ENCODE peak calls at places on chromosome 4, in seven cellular contexts. One of them, this sample, is unnamed.
A peak's percentile ranks its signal among the peaks of the same experiment; 100 is the strongest.

GRCh38 chr4:108396900-108397299 is 223.5 kb upstream of the RPL34 start:
- DNase-seq in lung: no peak
- DNase-seq in thyroid gland: no peak
- DNase-seq in mammary epithelial cell: no peak
- DNase-seq in AG04450: no peak
- DNase-seq in uterus: no peak
- DNase-seq in endothelial cell of umbilical vein: no peak
- DNase-seq in this sample: no peak

GRCh38 chr4:138090145-138090917 is 151.8 kb downstream of the SLC7A11 start:
- DNase-seq in lung: peak; percentile 63
- DNase-seq in endothelial cell of umbilical vein: peak; percentile 90
- DNase-seq in uterus: peak; percentile 59
- DNase-seq in mammary epithelial cell: peak; percentile 75
- DNase-seq in thyroid gland: peak; percentile 60
- DNase-seq in AG04450: peak; percentile 72
- DNase-seq in this sample: peak; percentile 87

GRCh38 chr4:114598191-114599121 is at the start of gene UGT8:
- DNase-seq in thyroid gland: peak; percentile 79
- DNase-seq in lung: peak; percentile 72
- DNase-seq in uterus: no peak
- DNase-seq in mammary epithelial cell: peak; percentile 32
- DNase-seq in AG04450: no peak
- DNase-seq in endothelial cell of umbilical vein: peak; percentile 11
- DNase-seq in this sample: no peak

GRCh38 chr4:177356191-177356590 is 46.5 kb downstream of the NEIL3 start:
- DNase-seq in lung: no peak
- DNase-seq in thyroid gland: no peak
- DNase-seq in endothelial cell of umbilical vein: no peak
- DNase-seq in uterus: no peak
- DNase-seq in mammary epithelial cell: no peak
- DNase-seq in AG04450: no peak
- DNase-seq in this sample: no peak

GRCh38 chr4:5027366-5027765 is 8.1 kb upstream of the CYTL1 start:
- DNase-seq in lung: no peak
- DNase-seq in mammary epithelial cell: no peak
- DNase-seq in AG04450: no peak
- DNase-seq in thyroid gland: no peak
- DNase-seq in uterus: no peak
- DNase-seq in endothelial cell of umbilical vein: no peak
- DNase-seq in this sample: no peak

GRCh38 chr4:39037491-39037825 is 5.2 kb upstream of the TMEM156 start:
- DNase-seq in thyroid gland: no peak
- DNase-seq in lung: no peak
- DNase-seq in uterus: no peak
- DNase-seq in AG04450: no peak
- DNase-seq in mammary epithelial cell: peak; percentile 84
- DNase-seq in endothelial cell of umbilical vein: peak; percentile 59
- DNase-seq in this sample: peak; percentile 63

GRCh38 chr4:119825696-119826095 is 197.1 kb upstream of the PDE5A start:
- DNase-seq in AG04450: no peak
- DNase-seq in lung: no peak
- DNase-seq in endothelial cell of umbilical vein: no peak
- DNase-seq in thyroid gland: no peak
- DNase-seq in mammary epithelial cell: peak; percentile 1
- DNase-seq in uterus: no peak
- DNase-seq in this sample: peak; percentile 28

GRCh38 chr4:176902710-176903323 is 110.1 kb upstream of the VEGFC start:
- DNase-seq in lung: no peak
- DNase-seq in endothelial cell of umbilical vein: peak; percentile 57
- DNase-seq in mammary epithelial cell: peak; percentile 90
- DNase-seq in uterus: no peak
- DNase-seq in thyroid gland: no peak
- DNase-seq in AG04450: peak; percentile 62
- DNase-seq in this sample: peak; percentile 78

GRCh38 chr4:67873116-67873515 is 10.7 kb downstream of the TMPRSS11D start:
- DNase-seq in thyroid gland: no peak
- DNase-seq in AG04450: no peak
- DNase-seq in lung: no peak
- DNase-seq in uterus: no peak
- DNase-seq in endothelial cell of umbilical vein: no peak
- DNase-seq in mammary epithelial cell: no peak
- DNase-seq in this sample: no peak

GRCh38 chr4:38210396-38211114 is 250.4 kb downstream of the PTTG2 start:
- DNase-seq in mammary epithelial cell: no peak
- DNase-seq in endothelial cell of umbilical vein: peak; percentile 56
- DNase-seq in uterus: no peak
- DNase-seq in lung: no peak
- DNase-seq in thyroid gland: peak; percentile 84
- DNase-seq in AG04450: no peak
- DNase-seq in this sample: peak; percentile 21

GRCh38 chr4:125338814-125339213 is 24.1 kb downstream of the FAT4 start:
- DNase-seq in mammary epithelial cell: no peak
- DNase-seq in AG04450: no peak
- DNase-seq in endothelial cell of umbilical vein: peak; percentile 37
- DNase-seq in uterus: no peak
- DNase-seq in thyroid gland: no peak
- DNase-seq in lung: no peak
- DNase-seq in this sample: no peak

GRCh38 chr4:138217567-138217966 is 24.6 kb downstream of the SLC7A11 start:
- DNase-seq in mammary epithelial cell: no peak
- DNase-seq in uterus: no peak
- DNase-seq in lung: no peak
- DNase-seq in endothelial cell of umbilical vein: no peak
- DNase-seq in AG04450: no peak
- DNase-seq in thyroid gland: no peak
- DNase-seq in this sample: no peak

GRCh38 chr4:186134254-186134653 is 29.8 kb downstream of the FAM149A start:
- DNase-seq in mammary epithelial cell: no peak
- DNase-seq in lung: no peak
- DNase-seq in AG04450: no peak
- DNase-seq in thyroid gland: no peak
- DNase-seq in endothelial cell of umbilical vein: no peak
- DNase-seq in uterus: no peak
- DNase-seq in this sample: no peak

GRCh38 chr4:17336524-17336941 is 175.4 kb downstream of the QDPR start:
- DNase-seq in lung: no peak
- DNase-seq in uterus: peak; percentile 56
- DNase-seq in thyroid gland: peak; percentile 42
- DNase-seq in mammary epithelial cell: peak; percentile 14
- DNase-seq in endothelial cell of umbilical vein: peak; percentile 97
- DNase-seq in AG04450: no peak
- DNase-seq in this sample: no peak

GRCh38 chr4:28886934-28887333 is 1833.2 kb upstream of the PCDH7 start:
- DNase-seq in endothelial cell of umbilical vein: no peak
- DNase-seq in thyroid gland: no peak
- DNase-seq in AG04450: no peak
- DNase-seq in lung: no peak
- DNase-seq in mammary epithelial cell: peak; percentile 12
- DNase-seq in uterus: no peak
- DNase-seq in this sample: no peak

GRCh38 chr4:76634239-76634638 is 199.2 kb downstream of the SHROOM3 start:
- DNase-seq in mammary epithelial cell: peak; percentile 56
- DNase-seq in uterus: no peak
- DNase-seq in thyroid gland: no peak
- DNase-seq in AG04450: peak; percentile 16
- DNase-seq in endothelial cell of umbilical vein: peak; percentile 37
- DNase-seq in lung: no peak
- DNase-seq in this sample: peak; percentile 53

GRCh38 chr4:80334568-80334967 is 962 bp upstream of the CFAP299 start:
- DNase-seq in uterus: no peak
- DNase-seq in endothelial cell of umbilical vein: no peak
- DNase-seq in AG04450: no peak
- DNase-seq in lung: no peak
- DNase-seq in mammary epithelial cell: no peak
- DNase-seq in thyroid gland: no peak
- DNase-seq in this sample: no peak

GRCh38 chr4:101471201-101471600 is 123.9 kb upstream of the PPP3CA start:
- DNase-seq in thyroid gland: no peak
- DNase-seq in AG04450: no peak
- DNase-seq in uterus: no peak
- DNase-seq in endothelial cell of umbilical vein: no peak
- DNase-seq in lung: no peak
- DNase-seq in mammary epithelial cell: no peak
- DNase-seq in this sample: no peak

GRCh38 chr4:123816970-123817688 is 420.5 kb downstream of the SPRY1 start:
- DNase-seq in mammary epithelial cell: no peak
- DNase-seq in uterus: no peak
- DNase-seq in thyroid gland: no peak
- DNase-seq in AG04450: no peak
- DNase-seq in lung: no peak
- DNase-seq in endothelial cell of umbilical vein: no peak
- DNase-seq in this sample: no peak

GRCh38 chr4:89248879-89249281 is 58.7 kb downstream of the GPRIN3 start:
- DNase-seq in endothelial cell of umbilical vein: no peak
- DNase-seq in thyroid gland: no peak
- DNase-seq in uterus: no peak
- DNase-seq in lung: no peak
- DNase-seq in AG04450: no peak
- DNase-seq in mammary epithelial cell: peak; percentile 37
- DNase-seq in this sample: no peak

GRCh38 chr4:159400782-159401712 is 298.2 kb downstream of the RAPGEF2 start:
- DNase-seq in AG04450: peak; percentile 37
- DNase-seq in mammary epithelial cell: no peak
- DNase-seq in endothelial cell of umbilical vein: no peak
- DNase-seq in uterus: no peak
- DNase-seq in thyroid gland: no peak
- DNase-seq in lung: no peak
- DNase-seq in this sample: peak; percentile 46

GRCh38 chr4:187108846-187109245 is 385.2 kb upstream of the FAT1 start:
- DNase-seq in thyroid gland: no peak
- DNase-seq in mammary epithelial cell: no peak
- DNase-seq in AG04450: no peak
- DNase-seq in uterus: no peak
- DNase-seq in lung: no peak
- DNase-seq in endothelial cell of umbilical vein: no peak
- DNase-seq in this sample: no peak

GRCh38 chr4:33340168-33340567 is 2620.0 kb downstream of the PCDH7 start:
- DNase-seq in lung: no peak
- DNase-seq in uterus: no peak
- DNase-seq in mammary epithelial cell: no peak
- DNase-seq in endothelial cell of umbilical vein: no peak
- DNase-seq in thyroid gland: no peak
- DNase-seq in AG04450: no peak
- DNase-seq in this sample: no peak

GRCh38 chr4:133483600-133484246 is 334.6 kb downstream of the PCDH10 start:
- DNase-seq in AG04450: peak; percentile 15
- DNase-seq in thyroid gland: no peak
- DNase-seq in mammary epithelial cell: peak; percentile 16
- DNase-seq in endothelial cell of umbilical vein: peak; percentile 55
- DNase-seq in lung: no peak
- DNase-seq in uterus: no peak
- DNase-seq in this sample: peak; percentile 56

GRCh38 chr4:76623217-76624060 is 188.4 kb downstream of the SHROOM3 start:
- DNase-seq in mammary epithelial cell: no peak
- DNase-seq in uterus: no peak
- DNase-seq in thyroid gland: no peak
- DNase-seq in AG04450: no peak
- DNase-seq in lung: no peak
- DNase-seq in endothelial cell of umbilical vein: no peak
- DNase-seq in this sample: peak; percentile 27

GRCh38 chr4:12791536-12791935 is 692.6 kb downstream of the RAB28 start:
- DNase-seq in lung: no peak
- DNase-seq in mammary epithelial cell: no peak
- DNase-seq in AG04450: no peak
- DNase-seq in uterus: no peak
- DNase-seq in thyroid gland: no peak
- DNase-seq in endothelial cell of umbilical vein: no peak
- DNase-seq in this sample: peak; percentile 54

GRCh38 chr4:1234296-1234695 is 14.6 kb downstream of the CTBP1 start:
- DNase-seq in uterus: peak; percentile 46
- DNase-seq in endothelial cell of umbilical vein: peak; percentile 20
- DNase-seq in mammary epithelial cell: no peak
- DNase-seq in AG04450: no peak
- DNase-seq in thyroid gland: no peak
- DNase-seq in lung: no peak
- DNase-seq in this sample: no peak

GRCh38 chr4:1234811-1235292 is 14.1 kb downstream of the CTBP1 start:
- DNase-seq in endothelial cell of umbilical vein: no peak
- DNase-seq in mammary epithelial cell: no peak
- DNase-seq in AG04450: no peak
- DNase-seq in lung: no peak
- DNase-seq in uterus: peak; percentile 18
- DNase-seq in thyroid gland: peak; percentile 0
- DNase-seq in this sample: no peak

GRCh38 chr4:1232661-1233621 is 16.0 kb downstream of the CTBP1 start:
- DNase-seq in uterus: no peak
- DNase-seq in mammary epithelial cell: no peak
- DNase-seq in AG04450: no peak
- DNase-seq in endothelial cell of umbilical vein: peak; percentile 92
- DNase-seq in thyroid gland: no peak
- DNase-seq in lung: no peak
- DNase-seq in this sample: peak; percentile 80

GRCh38 chr4:1235381-1236102 is 13.4 kb downstream of the CTBP1 start:
- DNase-seq in endothelial cell of umbilical vein: no peak
- DNase-seq in uterus: peak; percentile 14
- DNase-seq in mammary epithelial cell: no peak
- DNase-seq in thyroid gland: peak; percentile 0
- DNase-seq in lung: no peak
- DNase-seq in AG04450: no peak
- DNase-seq in this sample: no peak

GRCh38 chr4:1233641-1234277 is 15.2 kb downstream of the CTBP1 start:
- DNase-seq in AG04450: no peak
- DNase-seq in lung: no peak
- DNase-seq in mammary epithelial cell: no peak
- DNase-seq in uterus: peak; percentile 77
- DNase-seq in endothelial cell of umbilical vein: peak; percentile 30
- DNase-seq in thyroid gland: no peak
- DNase-seq in this sample: no peak
- H3K27ac ChIP-seq in AG04450: peak overlapping the region; percentile 21
- H3K27ac ChIP-seq in lung: no peak overlapping the region
- H3K27ac ChIP-seq in mammary epithelial cell: no peak overlapping the region
- H3K27ac ChIP-seq in uterus: peak overlapping the region; percentile 44
- H3K27ac ChIP-seq in endothelial cell of umbilical vein: peak overlapping the region; percentile 84
- H3K27ac ChIP-seq in thyroid gland: peak overlapping the region; percentile 36
- H3K27ac ChIP-seq in this sample: no peak overlapping the region

GRCh38 chr4:2042947-2043395 is 16.2 kb upstream of the NAT8L start:
- DNase-seq in mammary epithelial cell: no peak
- DNase-seq in lung: no peak
- DNase-seq in thyroid gland: no peak
- DNase-seq in uterus: no peak
- DNase-seq in endothelial cell of umbilical vein: no peak
- DNase-seq in AG04450: no peak
- DNase-seq in this sample: no peak
- H3K4me3 ChIP-seq in mammary epithelial cell: no peak overlapping the region
- H3K4me3 ChIP-seq in lung: no peak overlapping the region
- H3K4me3 ChIP-seq in thyroid gland: no peak overlapping the region
- H3K4me3 ChIP-seq in uterus: no peak overlapping the region
- H3K4me3 ChIP-seq in endothelial cell of umbilical vein: peak overlapping the region; percentile 93
- H3K4me3 ChIP-seq in AG04450: peak overlapping the region; percentile 76
- H3K4me3 ChIP-seq in this sample: peak overlapping the region; percentile 73

GRCh38 chr4:153766758-153767157 is 6.9 kb upstream of the RNF175 start:
- DNase-seq in uterus: no peak
- DNase-seq in endothelial cell of umbilical vein: no peak
- DNase-seq in lung: no peak
- DNase-seq in mammary epithelial cell: no peak
- DNase-seq in thyroid gland: no peak
- DNase-seq in AG04450: no peak
- DNase-seq in this sample: no peak
- H3K27ac ChIP-seq in uterus: no peak overlapping the region
- H3K27ac ChIP-seq in endothelial cell of umbilical vein: no peak overlapping the region
- H3K27ac ChIP-seq in lung: no peak overlapping the region
- H3K27ac ChIP-seq in mammary epithelial cell: no peak overlapping the region
- H3K27ac ChIP-seq in thyroid gland: no peak overlapping the region
- H3K27ac ChIP-seq in AG04450: no peak overlapping the region
- H3K27ac ChIP-seq in this sample: no peak overlapping the region

GRCh38 chr4:7193040-7193958 is 961 bp downstream of the SORCS2 start:
- DNase-seq in thyroid gland: peak; percentile 55
- DNase-seq in uterus: no peak
- DNase-seq in lung: no peak
- DNase-seq in AG04450: no peak
- DNase-seq in endothelial cell of umbilical vein: no peak
- DNase-seq in mammary epithelial cell: no peak
- DNase-seq in this sample: no peak
- H3K4me3 ChIP-seq in thyroid gland: peak overlapping the region; percentile 37
- H3K4me3 ChIP-seq in uterus: peak overlapping the region; percentile 51
- H3K4me3 ChIP-seq in lung: no peak overlapping the region
- H3K4me3 ChIP-seq in AG04450: peak overlapping the region; percentile 43
- H3K4me3 ChIP-seq in endothelial cell of umbilical vein: no peak overlapping the region
- H3K4me3 ChIP-seq in mammary epithelial cell: peak overlapping the region; percentile 5
- H3K4me3 ChIP-seq in this sample: peak overlapping the region; percentile 50

This sample was measured in brain microvascular endothelial cell.